ENCODE peak calls at places on chromosome 16, in five cellular contexts. C, X, Q, L and W are unnamed samples.
A peak's percentile ranks its signal among the peaks of the same experiment; 100 is the strongest.

GRCh38 chr16:22316411-22316811 is 19.2 kb downstream of the POLR3E start:
- DNase-seq in C (no peak), Q (no peak), X (no peak), L (no peak), W (no peak)

GRCh38 chr16:30186782-30187555 is 3.6 kb downstream of the CORO1A start:
- DNase-seq in C (peak; percentile 87), X (peak; percentile 78), Q (peak; percentile 74), L (peak; percentile 49), W (no peak)

GRCh38 chr16:57649443-57649751 is 18.7 kb upstream of the ADGRG3 start:
- DNase-seq in L (no peak), Q (no peak), C (no peak), X (no peak), W (no peak)

GRCh38 chr16:31301708-31302400 is 42.1 kb downstream of the ITGAM start:
- DNase-seq in C (no peak), Q (peak; percentile 4), L (no peak), X (no peak), W (no peak)

GRCh38 chr16:85010931-85011845 is at the start of gene ZDHHC7:
- DNase-seq in X (peak; percentile 84), L (peak; percentile 81), C (peak; percentile 86), Q (peak; percentile 94), W (peak; percentile 57)

GRCh38 chr16:77885596-77886295 is 97.4 kb downstream of the VAT1L start:
- DNase-seq in L (no peak), X (no peak), C (no peak), Q (no peak), W (no peak)

GRCh38 chr16:28495795-28496749 is 1.6 kb downstream of the APOBR start:
- DNase-seq in C (no peak), L (no peak), Q (no peak), X (no peak), W (no peak)

GRCh38 chr16:3113765-3114479 is 1.5 kb downstream of the ZNF205 start:
- DNase-seq in L (no peak), X (no peak), Q (no peak), C (no peak), W (no peak)

GRCh38 chr16:28130099-28131088 is 66.9 kb upstream of the GSG1L start:
- DNase-seq in L (no peak), Q (peak; percentile 53), C (no peak), X (no peak), W (no peak)

GRCh38 chr16:78317871-78318270 is 218.4 kb downstream of the WWOX start:
- DNase-seq in C (no peak), X (no peak), L (no peak), Q (no peak), W (no peak)

GRCh38 chr16:8087597-8088279 is 502.6 kb downstream of the TMEM114 start:
- DNase-seq in L (no peak), C (no peak), Q (no peak), X (no peak), W (no peak)

GRCh38 chr16:6643083-6643686 is 689.5 kb upstream of the RBFOX1 start:
- DNase-seq in C (peak; percentile 47), Q (peak; percentile 59), L (peak; percentile 9), X (peak; percentile 48), W (no peak)

GRCh38 chr16:47143329-47143676 is 442 bp downstream of the NETO2 start:
- DNase-seq in C (peak; percentile 64), Q (peak; percentile 89), L (peak; percentile 4), X (peak; percentile 82), W (no peak)

GRCh38 chr16:22623351-22623781 is 112.7 kb downstream of the NPIPB5 start:
- DNase-seq in L (no peak), Q (no peak), X (no peak), C (no peak), W (no peak)

GRCh38 chr16:30954993-30955392 is 2.6 kb upstream of the SETD1A start:
- DNase-seq in Q (no peak), X (no peak), L (no peak), C (no peak), W (no peak)

GRCh38 chr16:8581923-8582580 is 8.3 kb downstream of the TMEM114 start:
- DNase-seq in X (no peak), L (no peak), C (no peak), Q (no peak), W (no peak)

GRCh38 chr16:76193851-76194620 is 83.2 kb upstream of the CNTNAP4 start:
- DNase-seq in Q (no peak), C (no peak), L (no peak), X (no peak), W (no peak)

GRCh38 chr16:55040366-55041086 is 109.9 kb downstream of the IRX5 start:
- DNase-seq in X (peak; percentile 21), L (no peak), Q (no peak), C (no peak), W (no peak)

GRCh38 chr16:24993722-24994686 is 21.2 kb downstream of the ARHGAP17 start:
- DNase-seq in C (no peak), L (no peak), X (no peak), Q (no peak), W (no peak)

GRCh38 chr16:83473109-83473508 is 334.7 kb upstream of the HSBP1 start:
- DNase-seq in L (no peak), Q (no peak), X (peak; percentile 1), C (no peak), W (no peak)

GRCh38 chr16:64540449-64540848 is 581.4 kb downstream of the CDH11 start:
- DNase-seq in C (no peak), X (no peak), Q (no peak), L (no peak), W (no peak)

GRCh38 chr16:21994856-21995465 is 6.0 kb downstream of the PDZD9 start:
- DNase-seq in L (no peak), C (no peak), Q (no peak), X (peak; percentile 41), W (no peak)

GRCh38 chr16:62067182-62067581 is 30.9 kb upstream of the CDH8 start:
- DNase-seq in C (no peak), Q (no peak), X (no peak), L (no peak), W (no peak)

GRCh38 chr16:13439766-13440165 is 480.2 kb upstream of the ERCC4 start:
- DNase-seq in L (no peak), X (no peak), Q (peak; percentile 52), C (no peak), W (no peak)

GRCh38 chr16:2160915-2161551 is 5.5 kb downstream of the TRAF7 start:
- DNase-seq in L (no peak), C (peak; percentile 39), X (no peak), Q (no peak), W (no peak)

GRCh38 chr16:84839054-84839453 is 19.3 kb downstream of the CRISPLD2 start:
- DNase-seq in C (no peak), Q (no peak), X (no peak), L (no peak), W (peak; percentile 45)

GRCh38 chr16:6728381-6728780 is 604.3 kb upstream of the RBFOX1 start:
- DNase-seq in L (no peak), Q (no peak), C (no peak), X (no peak), W (no peak)

GRCh38 chr16:67419502-67419901 is 3.2 kb upstream of the ZDHHC1 start:
- DNase-seq in C (no peak), Q (no peak), X (no peak), L (no peak), W (no peak)

GRCh38 chr16:81585785-81586184 is 141.2 kb downstream of the CMIP start:
- DNase-seq in Q (peak; percentile 49), C (no peak), L (no peak), X (peak; percentile 57), W (no peak)

GRCh38 chr16:15913046-15913698 is 24.8 kb upstream of the CEP20 start:
- DNase-seq in Q (no peak), L (no peak), X (no peak), C (no peak), W (no peak)

GRCh38 chr16:80836846-80837245 is 32.4 kb upstream of the CDYL2 start:
- DNase-seq in C (no peak), Q (no peak), L (no peak), X (no peak), W (no peak)

GRCh38 chr16:87421369-87421912 is 29.3 kb downstream of the MAP1LC3B start:
- DNase-seq in X (no peak), L (no peak), C (no peak), Q (no peak), W (no peak)
- H3K27ac ChIP-seq in X (no peak overlapping the region), L (no peak overlapping the region), C (no peak overlapping the region), Q (no peak overlapping the region), W (no peak overlapping the region)

GRCh38 chr16:73019456-73020362 is 28.2 kb downstream of the ZFHX3 start:
- DNase-seq in X (no peak), L (no peak), Q (no peak), C (no peak), W (no peak)
- H3K27ac ChIP-seq in X (no peak overlapping the region), L (no peak overlapping the region), Q (no peak overlapping the region), C (peak overlapping the region; percentile 37), W (no peak overlapping the region)

DNA sequence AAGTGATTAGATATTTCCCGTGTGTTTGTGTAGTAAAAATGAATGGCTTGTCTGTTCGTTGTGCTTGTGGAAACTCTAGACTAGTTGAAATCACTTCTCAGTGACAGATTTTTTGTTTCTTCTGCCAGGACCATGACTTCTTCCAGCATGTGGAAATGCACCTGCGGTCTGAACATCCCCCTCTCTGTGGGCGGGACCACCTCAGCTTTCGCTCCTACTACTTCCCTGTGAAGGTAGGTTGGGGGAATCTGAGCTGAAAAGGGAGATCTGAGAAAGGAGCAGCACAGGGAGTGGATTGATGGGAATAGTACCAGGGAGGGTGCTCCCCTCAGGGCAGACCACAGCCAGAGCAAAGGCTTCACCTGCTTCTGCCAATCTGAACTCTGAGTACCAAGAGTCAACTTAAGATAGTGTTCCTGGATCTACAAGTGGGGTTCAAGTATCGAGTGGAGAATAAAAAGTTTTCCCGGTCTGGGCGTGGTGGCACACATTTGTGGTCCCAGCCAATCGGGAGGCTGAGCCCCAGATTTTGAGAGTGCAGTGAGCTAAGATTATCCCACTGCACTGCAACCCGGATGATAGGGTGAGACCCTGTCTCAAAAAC is 47.5 kb downstream of the SF3B3 start:
- DNase-seq in C (no peak), L (no peak), Q (no peak), X (no peak), W (peak; percentile 12)
- H3K27ac ChIP-seq in C (no peak overlapping the region), L (no peak overlapping the region), Q (no peak overlapping the region), X (no peak overlapping the region), W (no peak overlapping the region)

GRCh38 chr16:88049020-88049419 is 97.8 kb downstream of the BANP start:
- DNase-seq in L (no peak), C (no peak), X (no peak), Q (no peak), W (no peak)

GRCh38 chr16:88047462-88047861 is 96.2 kb downstream of the BANP start:
- DNase-seq in C (no peak), Q (no peak), X (no peak), L (no peak), W (no peak)

GRCh38 chr16:88049561-88050545 is 98.6 kb downstream of the BANP start:
- DNase-seq in L (no peak), Q (no peak), X (no peak), C (no peak), W (no peak)

GRCh38 chr16:88050952-88051660 is 99.9 kb downstream of the BANP start:
- DNase-seq in C (no peak), X (no peak), Q (no peak), L (no peak), W (no peak)

DNA sequence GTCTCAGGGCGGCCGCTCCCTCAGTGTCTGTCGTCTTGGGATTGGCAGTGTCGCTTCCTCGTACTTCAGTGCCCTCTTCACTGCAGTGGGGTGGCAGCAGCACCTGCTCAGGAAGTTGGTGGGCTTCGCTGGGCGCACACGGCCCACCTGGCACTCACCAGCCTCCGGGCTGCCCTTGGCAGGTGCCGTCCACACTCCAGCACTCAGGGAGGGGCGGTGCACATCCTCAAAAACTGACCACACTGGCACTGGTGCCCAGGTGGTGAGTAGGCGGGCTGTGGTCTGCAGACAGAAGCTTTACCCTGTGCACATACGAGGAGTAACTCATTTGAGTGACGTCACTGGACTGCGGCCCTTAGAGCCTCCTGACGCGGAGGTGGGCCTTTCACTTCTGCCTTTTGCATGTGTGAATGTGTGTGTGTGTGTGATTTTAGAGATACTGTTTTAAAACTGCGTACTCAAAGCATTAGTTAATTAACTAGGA is 94.6 kb downstream of the BANP start:
- DNase-seq in C (peak; percentile 41), X (no peak), Q (no peak), L (no peak), W (no peak)
- H3K27ac ChIP-seq in C (no peak overlapping the region), X (no peak overlapping the region), Q (no peak overlapping the region), L (no peak overlapping the region), W (no peak overlapping the region)